ENCODE peak calls at places on chromosome 11, in four cellular contexts. One of them, this sample, is unnamed.

GRCh38 chr11:124086447-124086846 is 28.8 kb upstream of the VWA5A start:
- DNase-seq in stimulated activated CD8-positive, alpha-beta memory T cell treated with anti-CD3 and anti-CD28 coated beads, Interleukin-15, amount 100 ng/mL, for 4 hours: no peak
- DNase-seq in RKO: no peak
- DNase-seq in endothelial cell: peak
- DNase-seq in this sample: no peak

GRCh38 chr11:19987243-19987870 is 172.9 kb downstream of the DBX1 start:
- DNase-seq in stimulated activated CD8-positive, alpha-beta memory T cell treated with anti-CD3 and anti-CD28 coated beads, Interleukin-15, amount 100 ng/mL, for 4 hours: no peak
- DNase-seq in endothelial cell: no peak
- DNase-seq in RKO: no peak
- DNase-seq in this sample: no peak

GRCh38 chr11:123020968-123021367 is 39.3 kb upstream of the BSX start:
- DNase-seq in RKO: peak
- DNase-seq in endothelial cell: peak
- DNase-seq in stimulated activated CD8-positive, alpha-beta memory T cell treated with anti-CD3 and anti-CD28 coated beads, Interleukin-15, amount 100 ng/mL, for 4 hours: no peak
- DNase-seq in this sample: peak

GRCh38 chr11:75276696-75277095 is 36.1 kb downstream of the TPBGL start:
- DNase-seq in endothelial cell: no peak
- DNase-seq in RKO: no peak
- DNase-seq in stimulated activated CD8-positive, alpha-beta memory T cell treated with anti-CD3 and anti-CD28 coated beads, Interleukin-15, amount 100 ng/mL, for 4 hours: no peak
- DNase-seq in this sample: no peak

GRCh38 chr11:33272338-33273107 is 15.3 kb downstream of the HIPK3 start:
- DNase-seq in endothelial cell: no peak
- DNase-seq in RKO: no peak
- DNase-seq in stimulated activated CD8-positive, alpha-beta memory T cell treated with anti-CD3 and anti-CD28 coated beads, Interleukin-15, amount 100 ng/mL, for 4 hours: no peak
- DNase-seq in this sample: no peak

GRCh38 chr11:27705873-27706820 is 5.9 kb upstream of the BDNF start:
- DNase-seq in RKO: peak
- DNase-seq in endothelial cell: no peak
- DNase-seq in stimulated activated CD8-positive, alpha-beta memory T cell treated with anti-CD3 and anti-CD28 coated beads, Interleukin-15, amount 100 ng/mL, for 4 hours: no peak
- DNase-seq in this sample: no peak

GRCh38 chr11:36030707-36031365 is 87.0 kb downstream of the LDLRAD3 start:
- DNase-seq in endothelial cell: no peak
- DNase-seq in RKO: no peak
- DNase-seq in stimulated activated CD8-positive, alpha-beta memory T cell treated with anti-CD3 and anti-CD28 coated beads, Interleukin-15, amount 100 ng/mL, for 4 hours: no peak
- DNase-seq in this sample: no peak

GRCh38 chr11:133886029-133886428 is 40.7 kb upstream of the SPATA19 start:
- DNase-seq in endothelial cell: no peak
- DNase-seq in stimulated activated CD8-positive, alpha-beta memory T cell treated with anti-CD3 and anti-CD28 coated beads, Interleukin-15, amount 100 ng/mL, for 4 hours: no peak
- DNase-seq in RKO: no peak
- DNase-seq in this sample: no peak

GRCh38 chr11:3709977-3710376 is 38.8 kb upstream of the CHRNA10 start:
- DNase-seq in endothelial cell: no peak
- DNase-seq in RKO: no peak
- DNase-seq in stimulated activated CD8-positive, alpha-beta memory T cell treated with anti-CD3 and anti-CD28 coated beads, Interleukin-15, amount 100 ng/mL, for 4 hours: no peak
- DNase-seq in this sample: no peak

GRCh38 chr11:1072116-1072820 is 2.4 kb upstream of the MUC2 start:
- DNase-seq in stimulated activated CD8-positive, alpha-beta memory T cell treated with anti-CD3 and anti-CD28 coated beads, Interleukin-15, amount 100 ng/mL, for 4 hours: no peak
- DNase-seq in endothelial cell: peak
- DNase-seq in RKO: no peak
- DNase-seq in this sample: no peak

GRCh38 chr11:102603091-102603490 is 22.0 kb downstream of the MMP20 start:
- DNase-seq in RKO: no peak
- DNase-seq in stimulated activated CD8-positive, alpha-beta memory T cell treated with anti-CD3 and anti-CD28 coated beads, Interleukin-15, amount 100 ng/mL, for 4 hours: no peak
- DNase-seq in endothelial cell: no peak
- DNase-seq in this sample: no peak

GRCh38 chr11:66100272-66101037 is 30.4 kb downstream of the PACS1 start:
- DNase-seq in RKO: no peak
- DNase-seq in endothelial cell: no peak
- DNase-seq in stimulated activated CD8-positive, alpha-beta memory T cell treated with anti-CD3 and anti-CD28 coated beads, Interleukin-15, amount 100 ng/mL, for 4 hours: peak
- DNase-seq in this sample: no peak

GRCh38 chr11:128042290-128042751 is 545.0 kb downstream of the ETS1 start:
- DNase-seq in RKO: no peak
- DNase-seq in stimulated activated CD8-positive, alpha-beta memory T cell treated with anti-CD3 and anti-CD28 coated beads, Interleukin-15, amount 100 ng/mL, for 4 hours: no peak
- DNase-seq in endothelial cell: no peak
- DNase-seq in this sample: no peak

GRCh38 chr11:81772161-81772560 is 961.5 kb downstream of the FAM181B start:
- DNase-seq in RKO: no peak
- DNase-seq in endothelial cell: no peak
- DNase-seq in stimulated activated CD8-positive, alpha-beta memory T cell treated with anti-CD3 and anti-CD28 coated beads, Interleukin-15, amount 100 ng/mL, for 4 hours: no peak
- DNase-seq in this sample: no peak

GRCh38 chr11:18466402-18466801 is 10.7 kb downstream of the LDHAL6A start:
- DNase-seq in endothelial cell: no peak
- DNase-seq in stimulated activated CD8-positive, alpha-beta memory T cell treated with anti-CD3 and anti-CD28 coated beads, Interleukin-15, amount 100 ng/mL, for 4 hours: no peak
- DNase-seq in RKO: no peak
- DNase-seq in this sample: no peak

GRCh38 chr11:3830741-3831140 is 10.0 kb downstream of the RHOG start:
- DNase-seq in stimulated activated CD8-positive, alpha-beta memory T cell treated with anti-CD3 and anti-CD28 coated beads, Interleukin-15, amount 100 ng/mL, for 4 hours: no peak
- DNase-seq in endothelial cell: no peak
- DNase-seq in RKO: no peak
- DNase-seq in this sample: no peak

GRCh38 chr11:22780914-22781593 is 48.5 kb downstream of the SVIP start:
- DNase-seq in stimulated activated CD8-positive, alpha-beta memory T cell treated with anti-CD3 and anti-CD28 coated beads, Interleukin-15, amount 100 ng/mL, for 4 hours: peak
- DNase-seq in endothelial cell: no peak
- DNase-seq in RKO: no peak
- DNase-seq in this sample: no peak

GRCh38 chr11:102287963-102288744 is 29.1 kb upstream of the BIRC3 start:
- DNase-seq in stimulated activated CD8-positive, alpha-beta memory T cell treated with anti-CD3 and anti-CD28 coated beads, Interleukin-15, amount 100 ng/mL, for 4 hours: no peak
- DNase-seq in endothelial cell: peak
- DNase-seq in RKO: peak
- DNase-seq in this sample: peak

GRCh38 chr11:64868904-64869570 is 9.4 kb downstream of the EHD1 start:
- DNase-seq in RKO: peak
- DNase-seq in endothelial cell: no peak
- DNase-seq in stimulated activated CD8-positive, alpha-beta memory T cell treated with anti-CD3 and anti-CD28 coated beads, Interleukin-15, amount 100 ng/mL, for 4 hours: no peak
- DNase-seq in this sample: no peak

GRCh38 chr11:2088746-2089535 is 50.2 kb downstream of the IGF2 start:
- DNase-seq in stimulated activated CD8-positive, alpha-beta memory T cell treated with anti-CD3 and anti-CD28 coated beads, Interleukin-15, amount 100 ng/mL, for 4 hours: no peak
- DNase-seq in endothelial cell: no peak
- DNase-seq in RKO: no peak
- DNase-seq in this sample: no peak

GRCh38 chr11:32331792-32332191 is 103.5 kb downstream of the WT1 start:
- DNase-seq in RKO: no peak
- DNase-seq in endothelial cell: no peak
- DNase-seq in stimulated activated CD8-positive, alpha-beta memory T cell treated with anti-CD3 and anti-CD28 coated beads, Interleukin-15, amount 100 ng/mL, for 4 hours: no peak
- DNase-seq in this sample: no peak

GRCh38 chr11:35418282-35418846 is 994 bp downstream of the SLC1A2 start:
- DNase-seq in endothelial cell: no peak
- DNase-seq in stimulated activated CD8-positive, alpha-beta memory T cell treated with anti-CD3 and anti-CD28 coated beads, Interleukin-15, amount 100 ng/mL, for 4 hours: no peak
- DNase-seq in RKO: no peak
- DNase-seq in this sample: no peak

GRCh38 chr11:11265994-11266606 is 87.0 kb downstream of the CSNK2A3 start:
- DNase-seq in stimulated activated CD8-positive, alpha-beta memory T cell treated with anti-CD3 and anti-CD28 coated beads, Interleukin-15, amount 100 ng/mL, for 4 hours: peak
- DNase-seq in RKO: no peak
- DNase-seq in endothelial cell: peak
- DNase-seq in this sample: peak

GRCh38 chr11:59801160-59801706 is 9.3 kb downstream of the MRPL16 start:
- DNase-seq in RKO: no peak
- DNase-seq in stimulated activated CD8-positive, alpha-beta memory T cell treated with anti-CD3 and anti-CD28 coated beads, Interleukin-15, amount 100 ng/mL, for 4 hours: no peak
- DNase-seq in endothelial cell: no peak
- DNase-seq in this sample: no peak

GRCh38 chr11:62055970-62056369 is 67.8 kb upstream of the INCENP start:
- DNase-seq in endothelial cell: no peak
- DNase-seq in RKO: no peak
- DNase-seq in stimulated activated CD8-positive, alpha-beta memory T cell treated with anti-CD3 and anti-CD28 coated beads, Interleukin-15, amount 100 ng/mL, for 4 hours: no peak
- DNase-seq in this sample: no peak

GRCh38 chr11:78256962-78257361 is 68.2 kb downstream of the USP35 start:
- DNase-seq in endothelial cell: peak
- DNase-seq in RKO: no peak
- DNase-seq in stimulated activated CD8-positive, alpha-beta memory T cell treated with anti-CD3 and anti-CD28 coated beads, Interleukin-15, amount 100 ng/mL, for 4 hours: no peak
- DNase-seq in this sample: no peak

GRCh38 chr11:93895106-93895862 is 44.9 kb upstream of the VSTM5 start:
- DNase-seq in endothelial cell: peak
- DNase-seq in RKO: peak
- DNase-seq in stimulated activated CD8-positive, alpha-beta memory T cell treated with anti-CD3 and anti-CD28 coated beads, Interleukin-15, amount 100 ng/mL, for 4 hours: no peak
- DNase-seq in this sample: peak

GRCh38 chr11:75565221-75565814 is 3.3 kb downstream of the SERPINH1 start:
- DNase-seq in stimulated activated CD8-positive, alpha-beta memory T cell treated with anti-CD3 and anti-CD28 coated beads, Interleukin-15, amount 100 ng/mL, for 4 hours: no peak
- DNase-seq in RKO: peak
- DNase-seq in endothelial cell: no peak
- DNase-seq in this sample: no peak

GRCh38 chr11:97814325-97814959 is 1206.3 kb upstream of the CNTN5 start:
- DNase-seq in RKO: no peak
- DNase-seq in stimulated activated CD8-positive, alpha-beta memory T cell treated with anti-CD3 and anti-CD28 coated beads, Interleukin-15, amount 100 ng/mL, for 4 hours: no peak
- DNase-seq in endothelial cell: no peak
- DNase-seq in this sample: no peak

GRCh38 chr11:123166095-123166559 is 28.9 kb downstream of the CLMP start:
- DNase-seq in stimulated activated CD8-positive, alpha-beta memory T cell treated with anti-CD3 and anti-CD28 coated beads, Interleukin-15, amount 100 ng/mL, for 4 hours: no peak
- DNase-seq in RKO: no peak
- DNase-seq in endothelial cell: peak
- DNase-seq in this sample: no peak

GRCh38 chr11:47051217-47051616 is 114.7 kb downstream of the CSTPP1 start:
- DNase-seq in RKO: no peak
- DNase-seq in stimulated activated CD8-positive, alpha-beta memory T cell treated with anti-CD3 and anti-CD28 coated beads, Interleukin-15, amount 100 ng/mL, for 4 hours: no peak
- DNase-seq in endothelial cell: no peak
- DNase-seq in this sample: no peak

GRCh38 chr11:115126092-115126491 is 378.1 kb downstream of the CADM1 start:
- DNase-seq in endothelial cell: no peak
- DNase-seq in stimulated activated CD8-positive, alpha-beta memory T cell treated with anti-CD3 and anti-CD28 coated beads, Interleukin-15, amount 100 ng/mL, for 4 hours: no peak
- DNase-seq in RKO: no peak
- DNase-seq in this sample: no peak

GRCh38 chr11:130945945-130946344 is 29.7 kb upstream of the SNX19 start:
- DNase-seq in endothelial cell: no peak
- DNase-seq in RKO: no peak
- DNase-seq in stimulated activated CD8-positive, alpha-beta memory T cell treated with anti-CD3 and anti-CD28 coated beads, Interleukin-15, amount 100 ng/mL, for 4 hours: no peak
- DNase-seq in this sample: no peak

GRCh38 chr11:72221386-72221785 is 3.2 kb upstream of the INPPL1 start:
- DNase-seq in RKO: no peak
- DNase-seq in stimulated activated CD8-positive, alpha-beta memory T cell treated with anti-CD3 and anti-CD28 coated beads, Interleukin-15, amount 100 ng/mL, for 4 hours: no peak
- DNase-seq in endothelial cell: no peak
- DNase-seq in this sample: no peak

GRCh38 chr11:11567862-11568650 is 53.7 kb downstream of the GALNT18 start:
- DNase-seq in RKO: no peak
- DNase-seq in stimulated activated CD8-positive, alpha-beta memory T cell treated with anti-CD3 and anti-CD28 coated beads, Interleukin-15, amount 100 ng/mL, for 4 hours: no peak
- DNase-seq in endothelial cell: no peak
- DNase-seq in this sample: no peak

GRCh38 chr11:69470793-69471192 is 10.7 kb upstream of the LINC01488 start:
- DNase-seq in RKO: no peak
- DNase-seq in endothelial cell: no peak
- DNase-seq in stimulated activated CD8-positive, alpha-beta memory T cell treated with anti-CD3 and anti-CD28 coated beads, Interleukin-15, amount 100 ng/mL, for 4 hours: no peak
- DNase-seq in this sample: no peak

GRCh38 chr11:34492806-34493414 is 20.7 kb downstream of the ELF5 start:
- DNase-seq in RKO: peak
- DNase-seq in endothelial cell: peak
- DNase-seq in stimulated activated CD8-positive, alpha-beta memory T cell treated with anti-CD3 and anti-CD28 coated beads, Interleukin-15, amount 100 ng/mL, for 4 hours: no peak
- DNase-seq in this sample: peak

GRCh38 chr11:77110836-77111235 is 8.2 kb downstream of the OMP start:
- DNase-seq in endothelial cell: no peak
- DNase-seq in RKO: no peak
- DNase-seq in stimulated activated CD8-positive, alpha-beta memory T cell treated with anti-CD3 and anti-CD28 coated beads, Interleukin-15, amount 100 ng/mL, for 4 hours: no peak
- DNase-seq in this sample: no peak

GRCh38 chr11:69826773-69827172 is 7.6 kb upstream of the FGF3 start:
- DNase-seq in RKO: no peak
- DNase-seq in endothelial cell: no peak
- DNase-seq in stimulated activated CD8-positive, alpha-beta memory T cell treated with anti-CD3 and anti-CD28 coated beads, Interleukin-15, amount 100 ng/mL, for 4 hours: no peak
- DNase-seq in this sample: no peak

GRCh38 chr11:131370901-131371790 is 731 bp downstream of the NTM start:
- DNase-seq in RKO: no peak
- DNase-seq in endothelial cell: no peak
- DNase-seq in stimulated activated CD8-positive, alpha-beta memory T cell treated with anti-CD3 and anti-CD28 coated beads, Interleukin-15, amount 100 ng/mL, for 4 hours: no peak
- DNase-seq in this sample: no peak

This sample was measured in NCI-H460.